ENCODE peak calls at places on chromosome 15, in seven cellular contexts. M is activated CD4-positive, alpha-beta T cell treated with anti-CD3 and anti-CD28 coated beads, Interleukin-2, amount 50 U/mL, for 48 hours; X is lower leg skin; T is left kidney; U is posterior vena cava; W is transverse colon; Y is NCI-H1417. V is an unnamed sample.

GRCh38 chr15:58043192-58043903 is 22.2 kb downstream of the ALDH1A2 start:
- DNase-seq in M (peak; percentile 57), U (peak; percentile 74), X (no peak), W (peak; percentile 53), Y (no peak), T (peak; percentile 64), V (peak; percentile 17)

GRCh38 chr15:81160312-81161214 is 26.5 kb downstream of the CFAP161 start:
- DNase-seq in U (no peak), M (no peak), Y (peak; percentile 32), T (peak; percentile 47), X (no peak), W (peak; percentile 11), V (no peak)

GRCh38 chr15:89356634-89357298 is 22.1 kb upstream of the POLG start:
- DNase-seq in T (no peak), W (no peak), X (no peak), U (no peak), M (no peak), Y (peak; percentile 14), V (no peak)

GRCh38 chr15:71494565-71494964 is 315.8 kb upstream of the NR2E3 start:
- DNase-seq in Y (no peak), U (no peak), X (no peak), M (no peak), T (peak; percentile 40), W (no peak), V (no peak)

GRCh38 chr15:56524915-56525314 is 60.0 kb upstream of the MNS1 start:
- DNase-seq in W (no peak), T (peak; percentile 65), U (no peak), X (no peak), Y (no peak), M (no peak), V (no peak)

GRCh38 chr15:29141206-29141907 is 128.3 kb downstream of the NSMCE3 start:
- DNase-seq in W (no peak), X (peak; percentile 74), M (no peak), T (no peak), Y (no peak), U (peak; percentile 45), V (no peak)

GRCh38 chr15:75672646-75673425 is 25.1 kb downstream of the SNX33 start:
- DNase-seq in T (peak; percentile 67), M (no peak), X (no peak), W (no peak), U (no peak), Y (no peak), V (peak; percentile 69)

GRCh38 chr15:89192136-89192535 is 29.2 kb downstream of the RLBP1 start:
- DNase-seq in X (no peak), U (no peak), M (no peak), W (no peak), Y (no peak), T (no peak), V (no peak)

GRCh38 chr15:48385431-48385830 is 54.2 kb downstream of the DUT start:
- DNase-seq in X (no peak), M (no peak), U (no peak), T (peak; percentile 14), Y (no peak), W (no peak), V (no peak)

GRCh38 chr15:71748327-71748726 is 62.0 kb upstream of the NR2E3 start:
- DNase-seq in U (no peak), Y (peak; percentile 10), M (no peak), W (no peak), T (peak; percentile 39), X (no peak), V (no peak)

GRCh38 chr15:59501531-59502113 is 63.6 kb downstream of the FAM81A start:
- DNase-seq in X (no peak), T (peak; percentile 66), M (peak; percentile 14), U (no peak), Y (peak; percentile 1), W (peak; percentile 57), V (peak; percentile 68)

GRCh38 chr15:77837649-77838025 is 204.9 kb upstream of the LINGO1 start:
- DNase-seq in T (no peak), U (no peak), W (no peak), Y (no peak), X (no peak), M (no peak), V (no peak)

GRCh38 chr15:63056843-63057242 is 14.3 kb downstream of the TPM1 start:
- DNase-seq in Y (no peak), M (no peak), X (no peak), U (no peak), W (peak; percentile 53), T (no peak), V (no peak)

GRCh38 chr15:84862214-84862975 is 22.1 kb upstream of the SLC28A1 start:
- DNase-seq in M (no peak), U (peak; percentile 59), T (no peak), W (no peak), Y (no peak), X (peak; percentile 79), V (no peak)

GRCh38 chr15:32029862-32030781 is at the start of gene CHRNA7:
- DNase-seq in Y (peak; percentile 66), U (peak; percentile 81), M (peak; percentile 35), X (peak; percentile 87), T (peak; percentile 94), W (peak; percentile 65), V (peak; percentile 84)

GRCh38 chr15:75001310-75001709 is 5.9 kb downstream of the SCAMP5 start:
- DNase-seq in X (no peak), T (no peak), Y (no peak), U (peak; percentile 35), M (no peak), W (no peak), V (no peak)

GRCh38 chr15:44427756-44428724 is 611 bp downstream of the CTDSPL2 start:
- DNase-seq in U (no peak), W (peak; percentile 69), M (no peak), X (no peak), T (peak; percentile 88), Y (peak; percentile 61), V (peak; percentile 65)

GRCh38 chr15:52783929-52784798 is 6.0 kb downstream of the ONECUT1 start:
- DNase-seq in U (peak; percentile 68), W (no peak), Y (peak; percentile 46), M (no peak), T (peak; percentile 72), X (peak; percentile 80), V (peak; percentile 79)

GRCh38 chr15:55518641-55519040 is 10.6 kb upstream of the DNAAF4 start:
- DNase-seq in Y (no peak), W (no peak), X (no peak), T (no peak), M (no peak), U (no peak), V (no peak)

GRCh38 chr15:40825661-40826088 is 2.8 kb downstream of the PPP1R14D start:
- DNase-seq in M (no peak), Y (no peak), U (no peak), W (peak; percentile 80), T (peak; percentile 66), X (no peak), V (no peak)

GRCh38 chr15:42165081-42165480 is 8.6 kb upstream of the PLA2G4F start:
- DNase-seq in X (no peak), W (no peak), U (no peak), T (no peak), M (no peak), Y (no peak), V (no peak)

GRCh38 chr15:67481680-67482079 is 39.3 kb upstream of the C15orf61 start:
- DNase-seq in T (no peak), U (no peak), Y (no peak), M (no peak), X (no peak), W (no peak), V (no peak)

GRCh38 chr15:61038387-61038786 is 190.7 kb downstream of the RORA start:
- DNase-seq in Y (peak; percentile 49), U (no peak), T (peak; percentile 49), X (no peak), W (peak; percentile 19), M (no peak), V (no peak)

GRCh38 chr15:35000511-35000910 is 12.4 kb upstream of the ZNF770 start:
- DNase-seq in W (no peak), X (no peak), M (no peak), U (no peak), Y (no peak), T (no peak), V (no peak)

GRCh38 chr15:63587527-63587926 is 9.7 kb upstream of the FBXL22 start:
- DNase-seq in X (no peak), W (no peak), M (no peak), Y (no peak), U (no peak), T (no peak), V (no peak)

GRCh38 chr15:68820205-68820588 is 498 bp downstream of the ANP32A start:
- DNase-seq in U (no peak), T (peak; percentile 83), Y (peak; percentile 47), M (peak; percentile 71), X (peak; percentile 91), W (peak; percentile 52), V (peak; percentile 55)

GRCh38 chr15:71443538-71443937 is 328.3 kb downstream of the THSD4 start:
- DNase-seq in W (peak; percentile 62), M (peak; percentile 61), Y (peak; percentile 33), T (peak; percentile 75), U (no peak), X (peak; percentile 90), V (peak; percentile 51)

GRCh38 chr15:48332642-48333034 is 1.4 kb downstream of the DUT start:
- DNase-seq in X (no peak), Y (no peak), T (peak; percentile 9), W (no peak), U (no peak), M (peak; percentile 21), V (peak; percentile 19)

GRCh38 chr15:71591057-71591456 is 219.3 kb upstream of the NR2E3 start:
- DNase-seq in W (no peak), M (no peak), X (no peak), T (no peak), Y (no peak), U (no peak), V (peak; percentile 29)

GRCh38 chr15:93179072-93179471 is 90.1 kb upstream of the RGMA start:
- DNase-seq in M (no peak), X (peak; percentile 86), U (no peak), Y (no peak), W (peak; percentile 63), T (peak; percentile 43), V (no peak)

GRCh38 chr15:101006931-101007687 is 88.0 kb downstream of the LRRK1 start:
- DNase-seq in Y (peak; percentile 94), W (peak; percentile 86), T (peak; percentile 89), U (peak; percentile 93), M (peak; percentile 82), X (peak; percentile 96), V (peak; percentile 86)

GRCh38 chr15:25176991-25177954 is 222.5 kb downstream of the SNRPN start:
- DNase-seq in T (no peak), U (peak; percentile 70), M (no peak), Y (no peak), W (peak; percentile 2), X (peak; percentile 82), V (no peak)

GRCh38 chr15:92901053-92901761 is 1.1 kb downstream of the CHD2 start:
- DNase-seq in Y (no peak), X (no peak), U (no peak), W (no peak), T (no peak), M (no peak), V (no peak)

V was measured in mesendoderm.